ENCODE peak calls at places on chromosome 19, in ten cellular contexts. C is NCI-H2107; G is Right ventricle myocardium inferior; O is astrocyte of the hippocampus; D is psoas muscle; N is epithelial cell of proximal tubule; B is activated CD4-positive, alpha-beta memory T cell treated with anti-CD3 and anti-CD28 coated beads, Interleukin-2, amount 10 ng/mL, durations not matched to agents 7 days and 5 days; Y is NT2/D1; T is heart right ventricle; A is NCI-H1105. Q is an unnamed sample.

GRCh38 chr19:38394488-38394887 is 6.0 kb downstream of the SPRED3 start:
- DNase-seq in C (no peak), G (no peak), O (peak), D (no peak), N (no peak), B (peak), Y (no peak), T (no peak), A (peak), Q (no peak)

GRCh38 chr19:11054200-11054599 is 35.1 kb upstream of the LDLR start:
- DNase-seq in C (no peak), G (peak), O (no peak), D (no peak), N (no peak), B (no peak), Y (no peak), T (no peak), A (no peak), Q (no peak)

GRCh38 chr19:20078696-20079095 is 896 bp downstream of the ZNF90 start:
- DNase-seq in C (no peak), G (no peak), O (peak), D (peak), N (no peak), B (peak), Y (no peak), T (peak), A (peak), Q (no peak)

GRCh38 chr19:44662686-44663085 is 8.6 kb upstream of the CEACAM19 start:
- DNase-seq in C (no peak), G (no peak), O (no peak), D (no peak), N (no peak), B (no peak), Y (no peak), T (no peak), A (no peak), Q (no peak)

GRCh38 chr19:38514812-38515633 is 81.5 kb downstream of the RYR1 start:
- DNase-seq in C (no peak), G (peak), O (peak), D (peak), N (no peak), B (peak), Y (peak), T (peak), A (peak), Q (no peak)

GRCh38 chr19:6061420-6062130 is 48.7 kb downstream of the RFX2 start:
- DNase-seq in C (no peak), G (no peak), O (no peak), D (peak), N (no peak), B (no peak), Y (no peak), T (no peak), A (no peak), Q (peak)

GRCh38 chr19:55308281-55308680 is 16.9 kb downstream of the TMEM150B start:
- DNase-seq in C (no peak), G (no peak), O (no peak), D (no peak), N (no peak), B (no peak), Y (no peak), T (no peak), A (no peak), Q (no peak)

GRCh38 chr19:13959962-13960862 is 7.9 kb downstream of the DCAF15 start:
- DNase-seq in C (no peak), G (peak), O (no peak), D (no peak), N (no peak), B (no peak), Y (no peak), T (no peak), A (no peak), Q (no peak)

GRCh38 chr19:50626011-50626410 is 13.7 kb downstream of the SYT3 start:
- DNase-seq in C (no peak), G (no peak), O (no peak), D (no peak), N (no peak), B (no peak), Y (no peak), T (no peak), A (no peak), Q (no peak)

GRCh38 chr19:12133069-12133468 is 7.1 kb downstream of the ZNF20 start:
- DNase-seq in C (no peak), G (no peak), O (no peak), D (no peak), N (no peak), B (no peak), Y (no peak), T (no peak), A (no peak), Q (no peak)

GRCh38 chr19:12838893-12839656 is 760 bp downstream of the MAST1 start:
- DNase-seq in C (no peak), G (no peak), O (no peak), D (no peak), N (no peak), B (peak), Y (no peak), T (no peak), A (no peak), Q (no peak)

GRCh38 chr19:49546825-49547565 is 19.2 kb downstream of the RCN3 start:
- DNase-seq in C (peak), G (no peak), O (peak), D (no peak), N (peak), B (peak), Y (peak), T (peak), A (peak), Q (peak)

GRCh38 chr19:10334340-10335148 is 1.2 kb upstream of the RAVER1 start:
- DNase-seq in C (no peak), G (peak), O (peak), D (peak), N (peak), B (peak), Y (peak), T (peak), A (peak), Q (peak)

GRCh38 chr19:16244091-16244490 is 46.4 kb downstream of the AP1M1 start:
- DNase-seq in C (no peak), G (no peak), O (peak), D (no peak), N (no peak), B (no peak), Y (no peak), T (no peak), A (no peak), Q (no peak)

GRCh38 chr19:30287973-30288372 is 84.2 kb upstream of the ZNF536 start:
- DNase-seq in C (no peak), G (no peak), O (no peak), D (no peak), N (no peak), B (no peak), Y (no peak), T (no peak), A (no peak), Q (no peak)